ENCODE peak calls at places on chromosomes 4 and X, in eight cellular contexts. C is activated T-cell treated with anti-CD3 and anti-CD28 coated beads, Interleukin-2, amount 50 U/mL, for 72 hours; H is CD8-positive, alpha-beta memory T cell; O is NCI-H1105 treated with DMSO at 0.1 percent for 48 hours; G is fibroblast of lung; Z is choroid plexus epithelial cell; B is stimulated activated CD8-positive, alpha-beta memory T cell treated with anti-CD3 and anti-CD28 coated beads, Interleukin-2, amount 100 ng/mL, for 1 hour; I is adipocyte. T is an unnamed sample.

GRCh38 chr4:76059750-76060149 is 14.8 kb upstream of the ART3 start:
- DNase-seq in Z (peak), B (no peak), H (no peak), O (no peak), C (no peak), I (no peak), G (no peak), T (no peak)

GRCh38 chr4:156945532-156945931 is 26.1 kb downstream of the PDGFC start:
- DNase-seq in C (no peak), B (no peak), Z (no peak), H (no peak), I (peak), G (peak), O (no peak), T (no peak)

GRCh38 chr4:114636192-114636935 is 37.8 kb downstream of the UGT8 start:
- DNase-seq in G (no peak), H (no peak), O (no peak), C (no peak), B (no peak), Z (no peak), I (no peak), T (no peak)

GRCh38 chrX:136781180-136781797 is 557 bp upstream of the ARHGEF6 start:
- DNase-seq in H (no peak), B (no peak), I (peak), C (no peak), O (no peak), G (no peak), Z (peak), T (no peak)

GRCh38 chr4:111281219-111281618 is 658.3 kb upstream of the PITX2 start:
- DNase-seq in B (no peak), Z (no peak), I (no peak), O (no peak), G (no peak), H (no peak), C (no peak), T (no peak)

GRCh38 chrX:68504237-68504636 is 5.4 kb downstream of the YIPF6 start:
- DNase-seq in Z (peak), H (no peak), B (no peak), I (no peak), O (no peak), C (peak), G (peak), T (peak)

GRCh38 chrX:28876901-28877300 is 289.7 kb downstream of the IL1RAPL1 start:
- DNase-seq in O (no peak), I (no peak), C (no peak), B (no peak), H (no peak), G (no peak), Z (no peak), T (no peak)

GRCh38 chrX:113260474-113260873 is 419.8 kb upstream of the AMOT start:
- DNase-seq in O (no peak), Z (no peak), B (no peak), G (no peak), C (no peak), I (peak), H (no peak), T (no peak)

GRCh38 chrX:136880003-136880451 is 498 bp downstream of the RBMX start:
- DNase-seq in Z (peak), B (peak), C (peak), O (no peak), G (no peak), H (peak), I (peak), T (no peak)

GRCh38 chrX:139559383-139560042 is 29.0 kb downstream of the F9 start:
- DNase-seq in C (peak), H (no peak), B (no peak), Z (peak), O (peak), I (peak), G (peak), T (no peak)

GRCh38 chr4:39312821-39313220 is 53.3 kb downstream of the RFC1 start:
- DNase-seq in H (no peak), Z (no peak), G (no peak), I (no peak), C (no peak), B (no peak), O (no peak), T (no peak)

GRCh38 chr4:184845367-184846011 is 19.7 kb upstream of the ACSL1 start:
- DNase-seq in H (no peak), C (no peak), I (peak), B (no peak), G (peak), O (no peak), Z (peak), T (no peak)

GRCh38 chr4:109972786-109973528 is 60.3 kb downstream of the EGF start:
- DNase-seq in C (no peak), O (no peak), Z (no peak), B (no peak), G (no peak), H (no peak), I (no peak), T (no peak)